ENCODE peak calls at places on chromosomes 7 and 10, in five cellular contexts. C, Y, K, I and M are unnamed samples.
A peak's percentile ranks its signal among the peaks of the same experiment; 100 is the strongest.

GRCh38 chr7:15684834-15685233 is 1.6 kb downstream of the MEOX2 start:
- DNase-seq in C (peak; percentile 27), Y (no peak), K (peak; percentile 61), I (no peak), M (no peak)

GRCh38 chr7:50309130-50309478 is 4.6 kb downstream of the IKZF1 start:
- DNase-seq in C (no peak), Y (no peak), K (no peak), I (no peak), M (no peak)

GRCh38 chr7:125611582-125611981 is 682.0 kb upstream of the POT1 start:
- DNase-seq in C (no peak), Y (no peak), K (no peak), I (no peak), M (no peak)

GRCh38 chr10:100208271-100208670 is 21.1 kb downstream of the CHUK start:
- DNase-seq in C (no peak), Y (no peak), K (no peak), I (no peak), M (no peak)

GRCh38 chr10:123997486-123998196 is 95.8 kb downstream of the CHST15 start:
- DNase-seq in C (no peak), Y (peak; percentile 94), K (no peak), I (no peak), M (no peak)

GRCh38 chr10:86687750-86688149 is 19.4 kb downstream of the LDB3 start:
- DNase-seq in C (no peak), Y (no peak), K (no peak), I (no peak), M (no peak)

GRCh38 chr10:5314866-5315265 is 49.9 kb upstream of the UCN3 start:
- DNase-seq in C (no peak), Y (no peak), K (no peak), I (no peak), M (no peak)

GRCh38 chr7:35729061-35729783 is 34.3 kb upstream of the HERPUD2 start:
- DNase-seq in C (no peak), Y (no peak), K (no peak), I (no peak), M (no peak)

GRCh38 chr10:118798186-118798811 is 43.5 kb upstream of the CACUL1 start:
- DNase-seq in C (peak; percentile 61), Y (peak; percentile 90), K (no peak), I (no peak), M (no peak)

GRCh38 chr7:55086413-55087201 is 67.8 kb downstream of the EGFR start:
- DNase-seq in C (no peak), Y (peak; percentile 54), K (no peak), I (no peak), M (no peak)

GRCh38 chr10:80108576-80109239 is 23.8 kb upstream of the PLAC9 start:
- DNase-seq in C (no peak), Y (no peak), K (peak; percentile 3), I (no peak), M (no peak)

GRCh38 chr7:38382627-38383026 is 109.2 kb upstream of the TARP start:
- DNase-seq in C (no peak), Y (peak; percentile 17), K (no peak), I (no peak), M (no peak)

GRCh38 chr10:59854571-59854970 is 51.8 kb downstream of the CCDC6 start:
- DNase-seq in C (no peak), Y (no peak), K (no peak), I (no peak), M (no peak)

GRCh38 chr10:28120795-28121194 is 121.9 kb upstream of the ODAD2 start:
- DNase-seq in C (no peak), Y (no peak), K (no peak), I (no peak), M (no peak)

GRCh38 chr10:123381271-123381670 is 227.1 kb downstream of the BUB3 start:
- DNase-seq in C (no peak), Y (peak; percentile 83), K (no peak), I (no peak), M (no peak)

GRCh38 chr7:15839415-15840100 is 153.1 kb upstream of the MEOX2 start:
- DNase-seq in C (peak; percentile 58), Y (no peak), K (peak; percentile 85), I (no peak), M (peak; percentile 81)

GRCh38 chr10:110613341-110613995 is 30.7 kb upstream of the RBM20 start:
- DNase-seq in C (no peak), Y (no peak), K (no peak), I (no peak), M (no peak)

GRCh38 chr7:92644406-92645113 is 54.4 kb upstream of the FAM133B start:
- DNase-seq in C (no peak), Y (peak; percentile 52), K (no peak), I (peak; percentile 41), M (peak; percentile 31)

GRCh38 chr7:27129729-27130539 is 623 bp downstream of the HOXA4 start:
- DNase-seq in C (peak; percentile 35), Y (no peak), K (peak; percentile 44), I (peak; percentile 75), M (no peak)

GRCh38 chr10:3740157-3740871 is 44.7 kb downstream of the KLF6 start:
- DNase-seq in C (no peak), Y (peak; percentile 99), K (no peak), I (no peak), M (no peak)

GRCh38 chr7:40393660-40394059 is 258.9 kb downstream of the SUGCT start:
- DNase-seq in C (no peak), Y (no peak), K (no peak), I (no peak), M (no peak)

GRCh38 chr7:69367785-69368184 is 230.5 kb upstream of the AUTS2 start:
- DNase-seq in C (no peak), Y (no peak), K (no peak), I (no peak), M (no peak)

GRCh38 chr7:6167004-6167551 is 105.3 kb downstream of the CYTH3 start:
- DNase-seq in C (no peak), Y (no peak), K (no peak), I (no peak), M (no peak)

GRCh38 chr10:77504196-77504869 is 133.3 kb downstream of the KCNMA1 start:
- DNase-seq in C (no peak), Y (no peak), K (no peak), I (no peak), M (no peak)

GRCh38 chr7:131026297-131027003 is 292.4 kb upstream of the KLF14 start:
- DNase-seq in C (no peak), Y (peak; percentile 89), K (no peak), I (no peak), M (no peak)

GRCh38 chr10:61793760-61794713 is 107.5 kb upstream of the ARID5B start:
- DNase-seq in C (no peak), Y (no peak), K (no peak), I (peak; percentile 29), M (no peak)

GRCh38 chr7:131051304-131051703 is 276.4 kb upstream of the MKLN1 start:
- DNase-seq in C (no peak), Y (no peak), K (no peak), I (no peak), M (no peak)

GRCh38 chr10:49168821-49169495 is 19.2 kb downstream of the TMEM273 start:
- DNase-seq in C (no peak), Y (no peak), K (no peak), I (no peak), M (no peak)

GRCh38 chr10:133276435-133277201 is at the start of gene ADAM8:
- DNase-seq in C (no peak), Y (no peak), K (peak; percentile 77), I (peak; percentile 71), M (peak; percentile 63)

GRCh38 chr7:43905209-43905946 is 1.0 kb downstream of the URGCP start:
- DNase-seq in C (no peak), Y (peak; percentile 61), K (no peak), I (peak; percentile 69), M (no peak)

GRCh38 chr10:117635851-117636250 is 93.3 kb downstream of the EMX2 start:
- DNase-seq in C (no peak), Y (no peak), K (no peak), I (no peak), M (no peak)

GRCh38 chr7:124085168-124085567 is 52.3 kb upstream of the TMEM229A start:
- DNase-seq in C (no peak), Y (peak; percentile 44), K (no peak), I (peak; percentile 64), M (no peak)

GRCh38 chr7:34260282-34260681 is 354.9 kb downstream of the BMPER start:
- DNase-seq in C (no peak), Y (peak; percentile 98), K (no peak), I (no peak), M (no peak)

GRCh38 chr7:84786073-84786472 is 400.8 kb downstream of the SEMA3D start:
- DNase-seq in C (no peak), Y (no peak), K (no peak), I (no peak), M (no peak)
- TF ChIP-seq CTCF in C (no peak), Y (no peak), K (no peak), I (no peak), M (no peak)

GRCh38 chr10:13440709-13441061 is 88.1 kb downstream of the BEND7 start:
- DNase-seq in C (no peak), Y (no peak), K (no peak), I (no peak), M (no peak)
- TF ChIP-seq CTCF in C (no peak), Y (no peak), K (no peak), I (no peak), M (peak; percentile 46)

GRCh38 chr10:101814466-101815041 is 3.7 kb downstream of the OGA start:
- DNase-seq in C (no peak), Y (no peak), K (peak; percentile 24), I (no peak), M (no peak)
- TF ChIP-seq CTCF in C (no peak), Y (no peak), K (no peak), I (no peak), M (no peak)

DNA sequence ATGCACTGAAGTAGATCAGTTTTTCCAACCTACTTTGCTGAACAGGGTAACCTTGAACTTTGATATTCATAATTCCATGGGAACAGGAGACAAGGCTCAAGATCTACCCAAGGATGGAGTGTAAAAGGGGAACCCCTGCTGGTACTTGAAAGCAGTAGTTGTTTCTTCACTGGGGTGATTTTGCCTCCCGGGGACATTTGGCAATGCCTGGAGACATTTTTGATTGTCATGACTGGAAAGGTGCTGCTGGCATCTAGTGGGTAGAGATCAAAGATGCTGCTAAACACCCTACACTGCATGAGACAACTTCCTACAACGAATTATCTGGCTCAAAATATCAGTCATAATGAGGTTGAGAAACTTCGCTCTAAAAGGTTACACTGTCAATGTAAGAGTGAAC is 214.8 kb upstream of the CTBP2 start:
- DNase-seq in C (no peak), Y (peak; percentile 40), K (no peak), I (no peak), M (no peak)
- TF ChIP-seq CTCF in C (no peak), Y (peak; percentile 30), K (no peak), I (no peak), M (no peak)

DNA sequence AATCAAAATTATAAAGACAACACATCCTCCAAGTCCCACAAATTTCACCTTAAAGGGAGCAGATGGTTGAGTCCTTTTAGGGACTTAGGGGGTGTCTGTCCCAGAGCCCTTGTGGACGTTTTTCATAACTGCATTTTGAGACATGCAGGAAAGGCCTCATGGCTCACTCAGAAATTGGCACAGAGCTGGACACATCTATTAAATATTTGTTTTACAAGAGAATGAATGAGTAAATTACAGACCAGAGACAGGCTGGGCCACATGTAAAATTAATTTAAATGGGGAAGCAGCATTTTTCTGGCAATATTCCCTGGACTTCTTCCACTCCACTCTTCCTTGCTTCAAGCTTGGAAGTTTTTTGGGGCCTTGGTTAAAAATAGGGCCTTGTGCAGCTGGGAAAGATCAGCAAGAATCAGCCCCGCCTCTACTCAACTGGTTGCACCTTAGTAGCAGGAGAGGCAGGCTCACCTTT is 20.0 kb downstream of the LAMB1 start:
- DNase-seq in C (peak; percentile 40), Y (peak; percentile 8), K (no peak), I (no peak), M (no peak)
- TF ChIP-seq CTCF in C (no peak), Y (peak; percentile 25), K (peak; percentile 29), I (no peak), M (peak; percentile 44)